ENCODE peak calls at places on chromosomes 3 and 15, in seven cellular contexts. D, Z, H, G, S, I and C are unnamed samples.

GRCh38 chr3:135166266-135166825 is 371.3 kb downstream of the EPHB1 start:
- DNase-seq in D (no peak), Z (no peak), H (no peak), G (no peak), S (no peak), I (no peak), C (no peak)

GRCh38 chr15:65033659-65034269 is 4.3 kb upstream of the MTFMT start:
- DNase-seq in D (no peak), Z (peak), H (peak), G (no peak), S (peak), I (peak), C (no peak)

GRCh38 chr15:80615783-80616391 is 79.2 kb upstream of the ABHD17C start:
- DNase-seq in D (no peak), Z (no peak), H (peak), G (no peak), S (no peak), I (no peak), C (peak)

GRCh38 chr3:194266658-194267005 is 84.5 kb downstream of the CPN2 start:
- DNase-seq in D (no peak), Z (peak), H (no peak), G (no peak), S (no peak), I (no peak), C (no peak)

GRCh38 chr3:24548278-24548677 is 53.6 kb upstream of the THRB start:
- DNase-seq in D (no peak), Z (no peak), H (peak), G (no peak), S (no peak), I (no peak), C (no peak)

GRCh38 chr3:67376416-67376815 is 278.0 kb downstream of the SUCLG2 start:
- DNase-seq in D (no peak), Z (no peak), H (no peak), G (no peak), S (no peak), I (no peak), C (no peak)

GRCh38 chr3:38032328-38032865 is 3.0 kb upstream of the PLCD1 start:
- DNase-seq in D (no peak), Z (no peak), H (no peak), G (no peak), S (no peak), I (no peak), C (no peak)

GRCh38 chr15:90046846-90047481 is 45.8 kb downstream of the ZNF710 start:
- DNase-seq in D (no peak), Z (peak), H (no peak), G (no peak), S (no peak), I (no peak), C (peak)

GRCh38 chr3:15206662-15207576 is 873 bp downstream of the CAPN7 start:
- DNase-seq in D (no peak), Z (peak), H (peak), G (no peak), S (peak), I (peak), C (peak)

GRCh38 chr3:156187146-156187769 is 66.9 kb downstream of the KCNAB1 start:
- DNase-seq in D (no peak), Z (no peak), H (peak), G (no peak), S (no peak), I (no peak), C (no peak)

GRCh38 chr15:62782100-62782791 is 260.3 kb upstream of the TPM1 start:
- DNase-seq in D (peak), Z (peak), H (peak), G (no peak), S (peak), I (peak), C (peak)